ENCODE peak calls at places on chromosomes 7 and 10, in five cellular contexts. E is mammary epithelial cell, M is lower leg skin, N is esophagus squamous epithelium, A is cardiac fibroblast. V is an unnamed sample.

GRCh38 chr10:78761241-78761825 is 307.4 kb upstream of the ZMIZ1 start:
- DNase-seq in E (no peak), M (no peak), N (no peak), A (no peak), V (no peak)

GRCh38 chr7:107526672-107527071 is 37.0 kb downstream of the COG5 start:
- DNase-seq in E (no peak), M (no peak), N (no peak), A (no peak), V (no peak)

GRCh38 chr7:69722836-69723235 is 124.6 kb downstream of the AUTS2 start:
- DNase-seq in E (peak), M (peak), N (no peak), A (no peak), V (peak)

GRCh38 chr10:7475954-7476353 is 65.1 kb upstream of the SFMBT2 start:
- DNase-seq in E (no peak), M (no peak), N (no peak), A (no peak), V (no peak)

GRCh38 chr10:17662193-17663138 is 18.5 kb downstream of the STAM start:
- DNase-seq in E (no peak), M (no peak), N (no peak), A (no peak), V (no peak)

GRCh38 chr7:66344166-66344565 is 139.0 kb downstream of the TPST1 start:
- DNase-seq in E (peak), M (no peak), N (no peak), A (peak), V (peak)

GRCh38 chr10:79046326-79046725 is 22.4 kb upstream of the ZMIZ1 start:
- DNase-seq in E (no peak), M (no peak), N (no peak), A (no peak), V (no peak)

GRCh38 chr10:72688208-72688651 is 3.7 kb upstream of the MCU start:
- DNase-seq in E (peak), M (no peak), N (no peak), A (peak), V (peak)

GRCh38 chr7:18667466-18667865 is 171.9 kb downstream of the HDAC9 start:
- DNase-seq in E (peak), M (no peak), N (no peak), A (peak), V (peak)

GRCh38 chr7:27187702-27188665 is 3.0 kb upstream of the HOXA11 start:
- DNase-seq in E (no peak), M (no peak), N (no peak), A (no peak), V (peak)

GRCh38 chr7:2018786-2019692 is 213.7 kb downstream of the MAD1L1 start:
- DNase-seq in E (no peak), M (peak), N (no peak), A (peak), V (peak)

GRCh38 chr7:33186187-33186586 is 56.8 kb downstream of the BBS9 start:
- DNase-seq in E (peak), M (no peak), N (no peak), A (peak), V (no peak)

GRCh38 chr7:112204776-112205347 is 1.3 kb downstream of the DOCK4 start:
- DNase-seq in E (peak), M (no peak), N (no peak), A (peak), V (peak)

GRCh38 chr7:73555411-73555982 is 2.0 kb downstream of the BCL7B start:
- DNase-seq in E (no peak), M (no peak), N (no peak), A (peak), V (no peak)

GRCh38 chr7:133931053-133931452 is 196.1 kb upstream of the LRGUK start:
- DNase-seq in E (peak), M (no peak), N (no peak), A (no peak), V (no peak)

GRCh38 chr10:128028508-128029279 is 97.5 kb downstream of the MKI67 start:
- DNase-seq in E (no peak), M (no peak), N (no peak), A (no peak), V (no peak)

GRCh38 chr7:70678621-70679251 is 453.2 kb upstream of the GALNT17 start:
- DNase-seq in E (peak), M (no peak), N (no peak), A (peak), V (peak)

GRCh38 chr10:80518807-80519360 is 18.8 kb upstream of the SH2D4B start:
- DNase-seq in E (no peak), M (no peak), N (no peak), A (no peak), V (no peak)

GRCh38 chr10:24457661-24458318 is 248.9 kb downstream of the KIAA1217 start:
- DNase-seq in E (peak), M (no peak), N (no peak), A (no peak), V (no peak)

GRCh38 chr10:79382491-79382941 is 35.2 kb downstream of the PPIF start:
- DNase-seq in E (no peak), M (no peak), N (no peak), A (no peak), V (no peak)

GRCh38 chr10:28807760-28808613 is 130.7 kb downstream of the BAMBI start:
- DNase-seq in E (no peak), M (no peak), N (no peak), A (peak), V (peak)

GRCh38 chr7:155728116-155728515 is 83.7 kb downstream of the RBM33 start:
- DNase-seq in E (no peak), M (no peak), N (no peak), A (no peak), V (no peak)

GRCh38 chr10:119104653-119105024 is 726 bp downstream of the DENND10 start:
- DNase-seq in E (peak), M (no peak), N (no peak), A (peak), V (peak)

GRCh38 chr10:132546567-132547420 is 9.2 kb downstream of the INPP5A start:
- DNase-seq in E (no peak), M (no peak), N (no peak), A (no peak), V (no peak)

GRCh38 chr7:77975672-77976480 is 177.3 kb downstream of the PHTF2 start:
- DNase-seq in E (no peak), M (no peak), N (no peak), A (no peak), V (no peak)

GRCh38 chr7:123876557-123877256 is 31.7 kb downstream of the HYAL4 start:
- DNase-seq in E (no peak), M (no peak), N (no peak), A (no peak), V (no peak)

GRCh38 chr7:123867220-123867619 is 22.3 kb downstream of the HYAL4 start:
- DNase-seq in E (no peak), M (no peak), N (no peak), A (peak), V (peak)

GRCh38 chr7:123872908-123873307 is 27.9 kb downstream of the HYAL4 start:
- DNase-seq in E (no peak), M (no peak), N (no peak), A (no peak), V (no peak)

DNA sequence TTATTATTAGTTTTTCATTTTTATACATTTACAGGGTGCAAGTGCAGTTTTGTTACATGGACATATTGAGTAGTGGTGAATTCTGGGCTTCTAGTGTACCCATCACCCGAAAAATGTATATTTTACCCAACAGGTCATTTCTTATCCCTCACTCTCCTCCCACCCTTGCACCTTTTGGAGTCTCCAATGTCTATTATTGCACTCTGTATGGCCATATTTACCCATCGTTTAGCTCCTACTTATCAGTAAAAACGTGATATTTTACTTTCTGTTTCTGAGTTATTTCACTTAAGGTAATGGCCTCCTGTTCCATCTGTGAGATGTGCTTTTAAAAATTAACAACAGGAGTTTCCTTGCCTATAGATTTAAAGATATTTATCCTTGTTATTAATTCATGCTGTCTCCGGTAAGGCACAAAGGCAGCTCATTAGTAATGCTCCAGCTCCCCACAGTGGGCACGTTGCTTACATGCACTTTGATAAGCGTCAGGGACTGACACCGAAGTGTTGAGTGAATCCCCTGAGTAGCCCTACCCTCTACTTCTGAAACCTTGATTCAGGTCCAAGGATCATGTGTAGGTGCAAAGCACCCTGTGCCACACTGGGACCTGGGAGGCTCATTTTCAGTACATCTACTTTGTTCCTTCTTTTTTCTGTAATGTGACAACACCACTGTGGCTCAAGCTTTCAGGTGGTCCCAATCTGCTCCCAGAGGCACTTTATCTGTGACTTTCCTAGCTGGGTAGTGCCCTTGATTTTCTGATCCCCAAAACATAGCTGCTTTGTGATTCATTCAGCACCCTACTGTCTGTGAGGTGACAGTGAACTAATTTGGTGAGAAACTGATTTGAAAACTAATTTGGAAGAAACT is 27.3 kb downstream of the HYAL4 start:
- DNase-seq in E (peak), M (no peak), N (no peak), A (peak), V (peak)
- TF ChIP-seq CTCF in E (peak), M (no peak), N (no peak), A (peak), V (peak)

GRCh38 chr7:6564091-6564770 is 13.0 kb upstream of the GRID2IP start:
- DNase-seq in E (no peak), M (no peak), N (no peak), A (peak), V (no peak)
- H3K4me3 ChIP-seq in E (no peak), M (no peak), N (no peak), A (no peak), V (no peak)

GRCh38 chr10:45555789-45556188 is 116.8 kb downstream of the ZFAND4 start:
- DNase-seq in E (no peak), M (no peak), N (no peak), A (peak), V (peak)
- TF ChIP-seq CTCF in E (no peak), M (no peak), N (no peak), A (no peak), V (no peak)

GRCh38 chr7:100887186-100887954 is 2.1 kb downstream of the UFSP1 start:
- DNase-seq in E (no peak), M (no peak), N (no peak), A (no peak), V (no peak)
- H3K4me3 ChIP-seq in E (no peak), M (no peak), N (no peak), A (no peak), V (no peak)

GRCh38 chr7:5489991-5490536 is 66.4 kb upstream of the TNRC18 start:
- DNase-seq in E (no peak), M (no peak), N (no peak), A (no peak), V (no peak)
- TF ChIP-seq CTCF in E (no peak), M (no peak), N (no peak), A (no peak), V (no peak)

DNA sequence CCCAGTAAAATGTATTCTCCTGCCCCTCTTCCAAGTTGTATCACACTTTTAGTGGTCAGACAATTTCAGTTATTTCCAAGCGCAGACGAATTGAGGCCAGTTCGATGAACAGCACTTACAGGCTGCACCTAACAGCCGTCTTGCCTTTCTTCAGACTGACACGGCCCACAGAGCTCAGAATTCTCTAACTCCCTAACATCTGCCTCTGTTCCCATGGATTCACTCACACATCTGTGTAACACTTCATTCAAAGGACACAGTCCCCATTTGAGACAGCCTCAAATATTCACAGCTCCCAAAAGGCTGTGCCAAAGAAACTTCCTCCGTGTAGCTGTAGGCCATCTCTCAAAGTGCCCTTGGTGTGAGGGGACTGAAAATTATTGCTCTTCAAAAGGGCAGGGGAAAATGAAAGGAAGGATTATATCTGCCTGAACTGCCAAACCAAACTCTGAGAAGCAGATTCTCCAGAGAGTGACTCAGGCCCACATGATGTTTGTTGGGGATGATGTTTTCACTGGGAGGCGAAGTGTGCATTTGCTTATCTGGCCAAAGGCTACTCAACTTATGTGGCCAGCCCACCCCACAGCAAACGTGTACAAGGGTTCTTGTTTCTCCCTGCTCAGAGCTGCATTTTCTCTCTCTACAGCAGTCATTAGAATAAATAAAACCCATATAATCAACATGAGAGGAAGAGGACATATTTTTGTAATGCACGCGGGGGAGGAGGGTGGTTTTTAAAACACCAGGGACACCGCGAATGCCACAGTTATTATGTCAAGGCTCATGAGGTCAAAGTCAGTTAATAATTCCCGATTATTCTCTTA is 302.4 kb upstream of the NFE2L3 start:
- DNase-seq in E (peak), M (peak), N (no peak), A (peak), V (peak)
- H3K4me3 ChIP-seq in E (no peak), M (no peak), N (no peak), A (no peak), V (no peak)

DNA sequence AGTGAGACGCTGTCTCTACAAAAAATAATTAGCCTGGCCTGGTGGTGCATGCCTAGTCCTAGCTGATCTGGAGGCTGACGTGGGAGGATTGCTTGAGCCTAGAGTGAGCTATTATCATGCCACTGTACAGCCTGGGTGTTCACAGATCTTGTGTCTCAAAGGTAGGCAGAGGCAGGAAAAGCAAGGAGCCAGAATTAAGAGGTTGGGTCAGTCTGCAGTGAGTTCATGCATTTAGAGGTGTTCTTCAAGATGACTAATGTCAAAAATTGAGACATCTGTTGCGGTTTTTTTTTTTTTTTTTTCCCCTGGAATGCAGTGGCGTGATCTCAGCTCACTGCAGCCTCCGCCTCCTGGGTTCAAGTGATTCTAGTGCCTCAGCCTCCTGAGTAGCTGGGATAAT is 5.4 kb downstream of the PPIA start:
- DNase-seq in E (peak), M (no peak), N (no peak), A (no peak), V (no peak)
- TF ChIP-seq CTCF in E (no peak), M (no peak), N (no peak), A (no peak), V (no peak)

DNA sequence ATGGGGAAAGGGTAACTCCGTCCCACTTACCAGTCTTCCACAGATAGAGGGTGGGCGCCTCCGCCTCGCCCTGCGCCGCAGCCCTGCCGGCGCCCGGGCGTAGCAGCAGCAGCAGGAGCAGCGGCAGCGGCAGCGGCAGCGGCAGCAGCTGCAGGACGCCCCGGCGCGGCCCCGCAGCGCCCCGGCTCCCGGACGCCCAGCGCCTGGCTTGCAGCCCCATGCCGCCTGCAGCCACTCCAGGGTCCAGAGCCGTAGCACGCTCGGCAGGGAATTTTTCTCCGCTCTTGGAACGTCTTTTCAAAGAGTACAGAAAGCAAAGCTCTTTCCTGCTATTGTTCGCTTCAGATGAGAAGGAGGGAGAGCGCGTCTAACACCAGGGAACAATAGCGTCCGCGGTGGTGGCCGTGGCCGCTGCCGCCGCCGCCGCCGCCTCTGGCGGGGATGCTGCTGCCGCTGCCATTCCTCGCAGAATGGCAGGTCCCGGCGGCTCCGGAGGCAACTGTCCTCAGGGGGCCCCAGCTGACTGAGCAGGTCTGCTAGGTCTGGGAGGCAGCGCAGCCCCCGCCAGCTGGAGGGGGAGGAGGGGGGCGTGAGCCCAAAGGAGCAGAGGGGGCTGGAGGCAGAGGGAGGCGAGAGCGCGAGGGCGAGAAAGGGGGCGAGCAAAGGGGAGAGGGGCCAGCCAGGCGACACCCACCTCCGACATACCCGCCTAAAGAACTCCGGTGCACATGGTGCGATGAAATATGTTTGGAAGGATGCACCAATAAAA is at the start of gene THSD7A:
- DNase-seq in E (peak), M (no peak), N (no peak), A (peak), V (peak)
- H3K4me3 ChIP-seq in E (peak), M (peak), N (peak), A (peak), V (peak)

DNA sequence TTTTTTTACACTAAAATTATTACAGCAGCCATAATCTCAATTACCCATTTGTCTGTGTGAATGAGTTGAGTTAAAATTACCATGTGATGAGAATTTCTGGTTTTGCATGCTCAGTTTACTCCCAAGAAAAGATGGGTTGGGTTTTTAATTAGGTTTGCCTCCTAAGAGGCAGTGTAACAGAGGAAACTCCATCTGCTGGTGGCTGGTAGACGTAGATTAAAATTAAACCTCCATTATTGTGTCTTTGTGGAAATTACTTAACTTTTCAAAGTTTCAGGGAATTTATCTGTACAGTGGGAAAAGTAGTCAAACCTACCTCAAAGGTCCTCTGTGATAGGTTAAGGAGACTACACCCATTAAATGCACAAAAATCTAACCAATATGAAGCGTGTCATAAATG is 954.2 kb downstream of the PCDH15 start:
- DNase-seq in E (no peak), M (no peak), N (no peak), A (no peak), V (no peak)
- TF ChIP-seq CTCF in E (peak), M (no peak), N (no peak), A (no peak), V (no peak)

DNA sequence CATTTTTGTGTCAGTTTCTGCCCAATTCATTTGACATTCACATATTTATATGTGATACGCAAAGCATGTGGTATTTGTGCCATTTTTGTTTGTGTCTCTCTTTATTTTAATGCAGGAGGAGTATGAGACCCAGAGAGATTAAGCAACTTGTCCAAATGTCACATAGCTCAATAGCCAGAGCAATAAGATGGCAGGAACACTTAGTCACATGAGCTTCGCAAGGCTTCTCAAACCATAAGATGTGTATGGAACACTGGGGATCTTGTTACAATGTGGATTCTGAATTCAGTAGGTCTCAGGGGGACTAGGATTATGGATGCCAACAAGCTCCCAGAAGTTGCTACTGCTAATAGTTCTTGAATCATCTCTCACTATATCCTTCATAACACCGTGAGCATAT is 19.2 kb downstream of the MRLN start:
- DNase-seq in E (no peak), M (no peak), N (no peak), A (no peak), V (no peak)
- H3K4me3 ChIP-seq in E (no peak), M (no peak), N (no peak), A (no peak), V (no peak)

V was measured in fibroblast of villous mesenchyme.